ENCODE peak calls at places on chromosomes 13 and 19, in nine cellular contexts. H is AG09319, R is fibroblast of lung, K is kidney epithelial cell, O is adrenal gland, T is thyroid gland, U is mesothelial cell of epicardium, A is Calu3, P is ascending aorta. E is an unnamed sample.

GRCh38 chr13:78376033-78376432 is 227.3 kb downstream of the POU4F1 start:
- DNase-seq in H (no peak), R (no peak), K (no peak), O (no peak), T (no peak), U (no peak), A (no peak), P (no peak), E (no peak)

GRCh38 chr19:30696514-30696913 is 324.3 kb downstream of the ZNF536 start:
- DNase-seq in H (no peak), R (peak), K (no peak), O (peak), T (peak), U (peak), A (no peak), P (no peak), E (no peak)

GRCh38 chr13:24074687-24075086 is 85.8 kb upstream of the SPATA13 start:
- DNase-seq in H (no peak), R (no peak), K (no peak), O (no peak), T (no peak), U (no peak), A (no peak), P (no peak), E (no peak)

GRCh38 chr13:23868521-23868920 is 20.7 kb downstream of the MIPEP start:
- DNase-seq in H (no peak), R (peak), K (no peak), O (no peak), T (no peak), U (no peak), A (peak), P (no peak), E (no peak)

GRCh38 chr13:27619711-27620376 is 485 bp downstream of the LNX2 start:
- DNase-seq in H (no peak), R (peak), K (no peak), O (peak), T (peak), U (no peak), A (peak), P (peak), E (no peak)

GRCh38 chr19:20928371-20928770 is 5.3 kb downstream of the ZNF85 start:
- DNase-seq in H (no peak), R (peak), K (no peak), O (no peak), T (no peak), U (no peak), A (no peak), P (no peak), E (no peak)

GRCh38 chr19:5090780-5091575 is 122.1 kb downstream of the KDM4B start:
- DNase-seq in H (no peak), R (peak), K (no peak), O (peak), T (peak), U (peak), A (no peak), P (peak), E (no peak)

GRCh38 chr19:51546650-51547396 is 15.4 kb upstream of the SIGLEC6 start:
- DNase-seq in H (no peak), R (no peak), K (no peak), O (no peak), T (no peak), U (no peak), A (peak), P (no peak), E (no peak)

GRCh38 chr19:32498641-32499200 is 82.3 kb upstream of the PDCD5 start:
- DNase-seq in H (no peak), R (no peak), K (no peak), O (no peak), T (no peak), U (no peak), A (no peak), P (no peak), E (no peak)

GRCh38 chr19:10776900-10777650 is 58.9 kb downstream of the TMED1 start:
- DNase-seq in H (no peak), R (no peak), K (no peak), O (no peak), T (no peak), U (no peak), A (no peak), P (no peak), E (no peak)

GRCh38 chr19:3880471-3881271 is at the start of gene ATCAY:
- DNase-seq in H (no peak), R (no peak), K (no peak), O (peak), T (no peak), U (no peak), A (no peak), P (no peak), E (no peak)

GRCh38 chr13:62278271-62278670 is 862.6 kb upstream of the PCDH20 start:
- DNase-seq in H (no peak), R (no peak), K (no peak), O (no peak), T (no peak), U (no peak), A (no peak), P (no peak), E (no peak)

GRCh38 chr13:43444085-43444484 is 342.7 kb downstream of the ENOX1 start:
- DNase-seq in H (no peak), R (no peak), K (no peak), O (no peak), T (no peak), U (no peak), A (no peak), P (no peak), E (no peak)

GRCh38 chr19:17610384-17610783 is 54.9 kb downstream of the COLGALT1 start:
- DNase-seq in H (no peak), R (peak), K (no peak), O (no peak), T (no peak), U (no peak), A (no peak), P (no peak), E (peak)

GRCh38 chr19:10884273-10884672 is 12.9 kb downstream of the CARM1 start:
- DNase-seq in H (no peak), R (peak), K (no peak), O (no peak), T (no peak), U (no peak), A (no peak), P (no peak), E (no peak)

GRCh38 chr19:44723952-44724319 is 24.6 kb upstream of the BCL3 start:
- DNase-seq in H (no peak), R (peak), K (no peak), O (peak), T (peak), U (peak), A (peak), P (peak), E (peak)

GRCh38 chr19:9917322-9917721 is 19.0 kb downstream of the OLFM2 start:
- DNase-seq in H (no peak), R (peak), K (no peak), O (peak), T (peak), U (no peak), A (peak), P (peak), E (no peak)

GRCh38 chr13:76854894-76855293 is 31.3 kb downstream of the KCTD12 start:
- DNase-seq in H (no peak), R (peak), K (peak), O (no peak), T (no peak), U (no peak), A (no peak), P (no peak), E (no peak)

GRCh38 chr13:30971575-30971974 is 39.1 kb downstream of the TEX26 start:
- DNase-seq in H (no peak), R (peak), K (no peak), O (no peak), T (no peak), U (no peak), A (no peak), P (no peak), E (no peak)

GRCh38 chr19:34220472-34221063 is 33.8 kb upstream of the GARRE1 start:
- DNase-seq in H (peak), R (peak), K (no peak), O (peak), T (peak), U (peak), A (peak), P (peak), E (peak)

GRCh38 chr13:40479196-40479845 is 187.1 kb downstream of the FOXO1 start:
- DNase-seq in H (no peak), R (no peak), K (no peak), O (no peak), T (peak), U (no peak), A (no peak), P (no peak), E (no peak)

GRCh38 chr13:31436478-31436877 is 236.7 kb downstream of the B3GLCT start:
- DNase-seq in H (no peak), R (no peak), K (no peak), O (no peak), T (no peak), U (no peak), A (no peak), P (no peak), E (no peak)

GRCh38 chr13:99978781-99979452 is 2.7 kb upstream of the ZIC2 start:
- DNase-seq in H (no peak), R (no peak), K (no peak), O (peak), T (no peak), U (no peak), A (no peak), P (no peak), E (no peak)

GRCh38 chr19:45160870-45161714 is at the start of gene NKPD1:
- DNase-seq in H (no peak), R (no peak), K (no peak), O (no peak), T (peak), U (peak), A (peak), P (no peak), E (no peak)

GRCh38 chr13:98406475-98406874 is 170.4 kb downstream of the STK24 start:
- DNase-seq in H (no peak), R (no peak), K (no peak), O (no peak), T (peak), U (no peak), A (no peak), P (peak), E (no peak)

GRCh38 chr13:77580748-77581147 is 45.2 kb downstream of the SCEL start:
- DNase-seq in H (no peak), R (no peak), K (no peak), O (no peak), T (no peak), U (no peak), A (no peak), P (no peak), E (no peak)

GRCh38 chr19:12194827-12195500 is 32.1 kb downstream of the ZNF136 start:
- DNase-seq in H (no peak), R (peak), K (peak), O (peak), T (peak), U (peak), A (no peak), P (peak), E (no peak)

GRCh38 chr19:21127898-21128297 is 13.9 kb upstream of the ZNF431 start:
- DNase-seq in H (no peak), R (no peak), K (no peak), O (no peak), T (no peak), U (no peak), A (no peak), P (no peak), E (no peak)

GRCh38 chr19:32345261-32346207 is at the start of gene ZNF507:
- DNase-seq in H (no peak), R (peak), K (no peak), O (peak), T (peak), U (peak), A (peak), P (peak), E (peak)

GRCh38 chr19:55387736-55388497 is 2.2 kb downstream of the RPL28 start:
- DNase-seq in H (no peak), R (no peak), K (no peak), O (no peak), T (no peak), U (no peak), A (no peak), P (no peak), E (no peak)

GRCh38 chr13:25397763-25398162 is 26.0 kb downstream of the ATP8A2 start:
- DNase-seq in H (no peak), R (no peak), K (no peak), O (no peak), T (no peak), U (no peak), A (no peak), P (no peak), E (no peak)

GRCh38 chr19:17240062-17240854 is 5.5 kb downstream of the NR2F6 start:
- DNase-seq in H (no peak), R (no peak), K (no peak), O (no peak), T (no peak), U (no peak), A (no peak), P (no peak), E (no peak)

GRCh38 chr13:112251930-112252585 is 124.1 kb upstream of the SPACA7 start:
- DNase-seq in H (no peak), R (no peak), K (no peak), O (peak), T (no peak), U (no peak), A (no peak), P (no peak), E (no peak)

GRCh38 chr13:30004204-30004603 is 153.8 kb upstream of the UBL3 start:
- DNase-seq in H (no peak), R (no peak), K (no peak), O (no peak), T (no peak), U (no peak), A (no peak), P (no peak), E (no peak)

GRCh38 chr19:14555918-14556661 is 15.8 kb downstream of the NDUFB7 start:
- DNase-seq in H (no peak), R (no peak), K (no peak), O (no peak), T (no peak), U (no peak), A (no peak), P (no peak), E (no peak)

GRCh38 chr13:109789262-109789661 is 2.9 kb upstream of the IRS2 start:
- DNase-seq in H (no peak), R (no peak), K (no peak), O (peak), T (peak), U (no peak), A (no peak), P (no peak), E (no peak)

GRCh38 chr19:7870571-7871279 is 3.5 kb downstream of the PRR36 start:
- DNase-seq in H (no peak), R (peak), K (no peak), O (peak), T (no peak), U (peak), A (peak), P (no peak), E (peak)

GRCh38 chr19:7869910-7870511 is 4.2 kb downstream of the PRR36 start:
- DNase-seq in H (no peak), R (no peak), K (no peak), O (peak), T (peak), U (peak), A (no peak), P (no peak), E (no peak)

GRCh38 chr19:7868671-7869452 is 5.3 kb downstream of the PRR36 start:
- DNase-seq in H (no peak), R (peak), K (no peak), O (peak), T (peak), U (peak), A (peak), P (peak), E (peak)

GRCh38 chr19:7868326-7868670 is 5.9 kb downstream of the PRR36 start:
- DNase-seq in H (no peak), R (no peak), K (no peak), O (peak), T (no peak), U (no peak), A (no peak), P (no peak), E (no peak)

DNA sequence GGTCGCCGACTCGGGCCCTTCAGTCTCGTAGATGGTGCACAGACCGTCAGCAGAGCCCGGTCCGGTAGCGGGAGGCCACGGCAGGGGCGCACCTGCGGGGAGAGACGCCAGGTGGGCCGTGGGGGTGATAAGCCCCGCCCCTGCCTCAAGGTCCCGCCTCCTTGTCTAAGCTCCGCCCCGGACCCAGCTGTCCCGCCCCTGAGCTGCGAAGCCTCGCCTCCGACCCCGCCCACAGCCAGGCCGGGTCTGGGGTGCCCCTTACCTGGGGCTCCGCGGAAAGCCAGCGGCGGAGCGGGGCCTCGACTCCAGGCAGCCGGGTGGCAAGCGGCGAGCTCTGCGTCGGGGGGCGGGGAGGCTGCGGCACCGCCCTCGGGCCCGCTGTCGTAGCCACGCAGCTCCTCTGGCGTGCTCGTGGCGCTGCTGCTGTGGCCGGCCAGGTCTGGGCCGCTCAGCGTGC is 4.7 kb downstream of the PRR36 start:
- DNase-seq in H (no peak), R (peak), K (no peak), O (peak), T (peak), U (peak), A (peak), P (no peak), E (peak)
- TF ChIP-seq CTCF in H (no peak), R (no peak), K (no peak), O (no peak), T (no peak), U (peak), A (no peak), P (no peak), E (no peak)

DNA sequence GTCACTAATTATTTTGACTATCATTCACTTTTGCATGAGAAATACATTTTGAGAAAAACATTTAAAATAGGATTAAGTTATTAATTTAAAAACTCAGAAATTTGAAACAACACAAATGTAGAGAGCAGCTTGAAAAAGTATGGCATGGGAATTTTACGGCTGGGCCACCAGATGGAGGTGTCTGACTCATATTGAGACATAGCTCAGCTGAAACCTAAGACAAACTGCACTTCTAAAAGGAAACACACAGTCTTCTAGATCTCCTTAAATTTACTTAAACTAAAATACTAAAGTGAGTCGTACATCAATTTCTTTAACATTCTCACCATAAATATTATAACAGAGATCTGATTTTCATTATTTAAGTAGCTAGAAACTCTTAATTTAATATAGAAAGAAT is 41.9 kb upstream of the POSTN start:
- DNase-seq in H (peak), R (peak), K (peak), O (no peak), T (no peak), U (no peak), A (peak), P (no peak), E (no peak)
- TF ChIP-seq CTCF in H (peak), R (peak), K (peak), O (no peak), T (no peak), U (no peak), A (no peak), P (peak), E (no peak)

GRCh38 chr13:101262306-101262705 is 154.0 kb downstream of the NALCN start:
- DNase-seq in H (no peak), R (no peak), K (no peak), O (no peak), T (no peak), U (no peak), A (no peak), P (no peak), E (no peak)

GRCh38 chr13:101258509-101258908 is 157.8 kb downstream of the NALCN start:
- DNase-seq in H (no peak), R (no peak), K (no peak), O (no peak), T (no peak), U (no peak), A (no peak), P (no peak), E (no peak)

GRCh38 chr13:101258071-101258470 is 158.2 kb downstream of the NALCN start:
- DNase-seq in H (peak), R (peak), K (peak), O (no peak), T (no peak), U (no peak), A (peak), P (no peak), E (peak)
- TF ChIP-seq CTCF in H (no peak), R (no peak), K (no peak), O (no peak), T (no peak), U (no peak), A (no peak), P (no peak), E (no peak)

GRCh38 chr19:19550454-19550842 is 12.4 kb downstream of the CILP2 start:
- DNase-seq in H (no peak), R (no peak), K (no peak), O (no peak), T (no peak), U (peak), A (no peak), P (no peak), E (no peak)
- TF ChIP-seq CTCF in H (no peak), R (no peak), K (no peak), O (no peak), T (no peak), U (no peak), A (no peak), P (no peak), E (no peak)

GRCh38 chr13:74794582-74794981 is 660.4 kb upstream of the KLF12 start:
- DNase-seq in H (no peak), R (peak), K (no peak), O (no peak), T (no peak), U (no peak), A (no peak), P (no peak), E (no peak)
- TF ChIP-seq CTCF in H (no peak), R (peak), K (no peak), O (no peak), T (no peak), U (no peak), A (no peak), P (no peak), E (no peak)

DNA sequence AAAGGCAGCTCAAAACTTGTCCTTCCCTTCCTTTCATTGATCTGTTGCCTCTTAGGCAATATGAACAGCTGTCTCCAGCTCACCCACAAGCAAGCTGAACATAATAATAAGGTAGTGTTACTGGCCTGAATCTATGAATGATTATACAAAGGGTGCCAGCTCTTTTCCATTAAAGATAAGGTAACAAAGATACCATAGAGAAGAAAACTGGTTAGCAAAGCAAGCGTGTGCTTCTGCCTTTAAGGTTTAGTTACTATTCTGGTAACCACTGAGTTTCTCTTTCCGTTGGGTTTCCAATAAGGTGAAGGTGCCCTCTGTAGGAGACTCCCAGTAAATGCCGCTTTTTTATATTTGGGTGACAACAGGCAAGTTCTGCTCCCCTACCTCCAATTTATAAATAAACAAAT is 12.1 kb upstream of the DACH1 start:
- DNase-seq in H (no peak), R (peak), K (no peak), O (no peak), T (no peak), U (no peak), A (no peak), P (no peak), E (peak)
- TF ChIP-seq CTCF in H (peak), R (peak), K (peak), O (peak), T (peak), U (peak), A (no peak), P (no peak), E (peak)

GRCh38 chr13:84816567-84817133 is 934.4 kb upstream of the SLITRK1 start:
- DNase-seq in H (no peak), R (no peak), K (no peak), O (no peak), T (no peak), U (no peak), A (no peak), P (no peak), E (no peak)
- TF ChIP-seq CTCF in H (no peak), R (no peak), K (no peak), O (no peak), T (no peak), U (no peak), A (no peak), P (no peak), E (no peak)

E was measured in GM20000.